ENCODE peak calls at places on chromosomes 5 and 9, in ten cellular contexts. M is GM06990; N is GM03348; A is AML-193; H is activated naive CD4-positive, alpha-beta T cell treated with anti-CD3 and anti-CD28 coated beads for 36 hours; W is iris pigment epithelial cell; J is CMK; L is dermis blood vessel endothelial cell; E is T-cell; Z is mesothelial cell of epicardium. G is an unnamed sample.
A peak's percentile ranks its signal among the peaks of the same experiment; 100 is the strongest.

GRCh38 chr9:89775641-89776040 is 170.8 kb downstream of the GADD45G start:
- DNase-seq in E (no peak), N (no peak), L (no peak), A (no peak), Z (no peak), W (no peak), M (no peak), H (no peak), J (no peak), G (no peak)

GRCh38 chr9:95585824-95586223 is 69.1 kb upstream of the PTCH1 start:
- DNase-seq in W (no peak), E (no peak), M (no peak), N (no peak), L (no peak), Z (no peak), A (no peak), H (no peak), J (no peak), G (no peak)

GRCh38 chr5:56176155-56176798 is 56.9 kb downstream of the ANKRD55 start:
- DNase-seq in Z (no peak), M (no peak), H (no peak), L (no peak), E (no peak), N (peak; percentile 68), J (no peak), A (no peak), W (peak; percentile 76), G (no peak)

GRCh38 chr5:96432245-96433065 is 593 bp downstream of the PCSK1 start:
- DNase-seq in W (peak; percentile 45), L (peak; percentile 11), H (no peak), E (no peak), Z (no peak), A (no peak), M (peak; percentile 46), N (peak; percentile 41), J (no peak), G (no peak)

GRCh38 chr5:149114403-149115312 is 26.6 kb upstream of the ABLIM3 start:
- DNase-seq in H (peak; percentile 67), L (peak; percentile 93), A (peak; percentile 71), W (peak; percentile 85), E (peak; percentile 20), Z (peak; percentile 67), N (peak; percentile 77), M (peak; percentile 1), J (peak; percentile 17), G (peak; percentile 40)

GRCh38 chr9:126692041-126692758 is 78.5 kb downstream of the LMX1B start:
- DNase-seq in L (no peak), W (no peak), E (no peak), J (no peak), A (no peak), M (no peak), Z (no peak), N (no peak), H (no peak), G (no peak)

GRCh38 chr5:68770566-68770965 is 323.2 kb upstream of the SLC30A5 start:
- DNase-seq in J (no peak), W (no peak), A (no peak), M (no peak), E (no peak), H (no peak), L (no peak), N (no peak), Z (no peak), G (no peak)

GRCh38 chr5:157370967-157371366 is 89.0 kb upstream of the NIPAL4 start:
- DNase-seq in E (no peak), M (no peak), J (no peak), H (no peak), W (peak; percentile 41), A (no peak), L (no peak), N (no peak), Z (no peak), G (no peak)

GRCh38 chr9:37005517-37006140 is 28.4 kb downstream of the PAX5 start:
- DNase-seq in M (peak; percentile 63), N (no peak), Z (no peak), J (no peak), H (no peak), E (no peak), L (no peak), A (no peak), W (no peak), G (no peak)

GRCh38 chr5:180194410-180195345 is 14.3 kb downstream of the RASGEF1C start:
- DNase-seq in J (no peak), W (no peak), Z (no peak), A (no peak), E (no peak), M (no peak), L (no peak), H (no peak), N (no peak), G (no peak)

GRCh38 chr5:3225201-3225960 is 370.3 kb upstream of the IRX1 start:
- DNase-seq in W (no peak), H (no peak), E (no peak), Z (no peak), M (no peak), L (no peak), N (no peak), J (no peak), A (no peak), G (no peak)